ENCODE peak calls at places on chromosomes 4 and X, in eight cellular contexts. R, B, G, O, Z, I, K and V are unnamed samples. For H3K9me3, the result is how much of the 10 kb centered on the place peaks cover.

GRCh38 chrX:22135994-22136684 is 104.0 kb downstream of the PHEX start:
- DNase-seq in B (no peak), Z (peak), R (no peak), K (no peak), I (peak), G (no peak), O (no peak), V (no peak)

GRCh38 chrX:112769034-112769433 is 71.6 kb downstream of the AMOT start:
- DNase-seq in R (no peak), K (no peak), Z (peak), O (no peak), B (no peak), I (no peak), G (no peak), V (no peak)

GRCh38 chr4:116702949-116703348 is 382.4 kb downstream of the TRAM1L1 start:
- DNase-seq in O (no peak), I (no peak), K (peak), B (no peak), R (no peak), Z (no peak), G (no peak), V (no peak)

GRCh38 chrX:40174594-40175415 is 77.0 kb upstream of the BCOR start:
- DNase-seq in G (peak), O (peak), K (peak), I (peak), B (peak), Z (no peak), R (no peak), V (peak)

GRCh38 chrX:24963823-24964222 is 51.9 kb downstream of the ARX start:
- DNase-seq in B (no peak), R (no peak), Z (no peak), O (no peak), K (no peak), I (no peak), G (no peak), V (no peak)

GRCh38 chr4:145044341-145044740 is 53.7 kb downstream of the ANAPC10 start:
- DNase-seq in I (peak), G (no peak), R (no peak), K (no peak), Z (peak), O (no peak), B (no peak), V (no peak)

GRCh38 chrX:116239944-116240391 is 69.4 kb downstream of the AGTR2 start:
- DNase-seq in B (no peak), K (no peak), R (no peak), Z (no peak), G (no peak), O (no peak), I (no peak), V (no peak)

GRCh38 chr4:145736241-145736831 is 56.4 kb downstream of the C4orf51 start:
- DNase-seq in O (no peak), Z (no peak), R (no peak), I (no peak), K (no peak), B (no peak), G (no peak), V (peak)

GRCh38 chr4:34271479-34272355 is 1972.6 kb downstream of the ARAP2 start:
- DNase-seq in G (no peak), I (no peak), K (no peak), O (no peak), B (no peak), Z (no peak), R (no peak), V (no peak)
- H3K9me3 ChIP-seq in G (under half), I (under half), K (under half), O (under half), B (under half), Z (under half), R (under half), V (under half)

GRCh38 chrX:144738246-144738645 is 509.1 kb upstream of the SPANXN1 start:
- DNase-seq in K (no peak), G (no peak), R (no peak), I (no peak), B (no peak), Z (no peak), O (no peak), V (no peak)
- H3K9me3 ChIP-seq in K (under half), G (under half), R (under half), I (under half), B (under half), Z (under half), O (under half), V (under half)

GRCh38 chrX:144916785-144917184 is 330.5 kb upstream of the SPANXN1 start:
- DNase-seq in K (no peak), B (no peak), G (no peak), O (no peak), R (no peak), I (no peak), Z (no peak), V (no peak)
- H3K9me3 ChIP-seq in K (under half), B (under half), G (under half), O (under half), R (under half), I (under half), Z (under half), V (under half)

GRCh38 chr4:142660728-142661127 is 185.4 kb downstream of the INPP4B start:
- DNase-seq in R (no peak), Z (no peak), G (no peak), I (no peak), O (no peak), K (peak), B (no peak), V (no peak)

GRCh38 chr4:142656178-142656577 is 189.9 kb downstream of the INPP4B start:
- DNase-seq in I (peak), K (no peak), B (no peak), O (no peak), R (peak), G (no peak), Z (no peak), V (no peak)
- H3K9me3 ChIP-seq in I (half or more), K (under half), B (under half), O (half or more), R (half or more), G (under half), Z (under half), V (under half)

DNA sequence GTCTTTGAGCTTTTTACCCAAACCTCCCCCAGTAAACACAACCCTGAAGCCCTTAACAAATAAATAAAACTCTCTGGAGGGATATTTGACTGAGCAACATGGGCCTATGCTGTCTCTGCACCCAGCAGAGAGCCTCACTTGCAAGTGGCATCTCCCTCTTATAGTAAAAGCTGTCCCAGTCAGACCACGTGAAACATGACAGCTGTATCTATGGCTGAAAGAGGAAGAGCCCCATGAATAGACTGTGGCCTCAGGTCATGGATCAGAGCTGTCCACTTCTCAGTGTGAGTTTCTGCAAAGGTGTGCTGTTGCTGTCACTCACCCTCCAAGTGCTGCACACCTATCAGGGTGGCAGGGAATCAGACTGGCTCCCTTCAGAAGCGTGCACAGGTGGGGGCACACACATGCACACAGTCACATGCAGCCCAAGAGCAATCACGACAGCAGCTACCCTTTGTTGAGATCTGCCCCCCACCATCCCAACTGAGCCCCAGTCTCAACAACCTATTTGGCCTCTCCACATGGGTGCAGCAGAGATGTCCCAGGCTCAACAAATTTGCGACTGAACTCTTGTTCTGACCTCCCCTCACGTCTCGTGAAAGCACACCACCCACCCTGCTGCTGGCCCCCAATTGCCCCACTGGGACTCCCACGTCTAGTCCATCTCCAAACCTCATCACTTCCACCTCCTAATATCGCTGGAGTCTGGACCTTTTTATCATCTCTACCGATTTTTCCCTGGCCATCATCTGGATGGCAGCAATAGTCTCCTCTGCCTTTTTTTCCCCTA is 45.6 kb downstream of the NAT8L start:
- DNase-seq in K (no peak), B (no peak), I (no peak), R (no peak), O (no peak), Z (no peak), G (no peak), V (no peak)
- H3K9me3 ChIP-seq in K (under half), B (under half), I (under half), R (under half), O (under half), Z (under half), G (under half), V (under half)

GRCh38 chrX:80812176-80812575 is 2.5 kb upstream of the BRWD3 start:
- DNase-seq in B (peak), O (no peak), Z (peak), R (no peak), G (peak), I (peak), K (peak), V (no peak)
- H3K9me3 ChIP-seq in B (under half), O (under half), Z (under half), R (under half), G (under half), I (under half), K (under half), V (under half)

GRCh38 chrX:56288607-56289006 is 56.5 kb downstream of the KLF8 start:
- DNase-seq in Z (no peak), G (no peak), B (no peak), I (no peak), O (no peak), R (no peak), K (no peak), V (no peak)
- H3K9me3 ChIP-seq in Z (under half), G (under half), B (under half), I (under half), O (under half), R (under half), K (under half), V (under half)

GRCh38 chr4:133151301-133151680 is 2.2 kb downstream of the PCDH10 start:
- DNase-seq in I (peak), B (no peak), K (no peak), O (no peak), G (no peak), R (no peak), Z (no peak), V (no peak)
- H3K9me3 ChIP-seq in I (under half), B (under half), K (under half), O (under half), G (under half), R (under half), Z (under half), V (under half)

DNA sequence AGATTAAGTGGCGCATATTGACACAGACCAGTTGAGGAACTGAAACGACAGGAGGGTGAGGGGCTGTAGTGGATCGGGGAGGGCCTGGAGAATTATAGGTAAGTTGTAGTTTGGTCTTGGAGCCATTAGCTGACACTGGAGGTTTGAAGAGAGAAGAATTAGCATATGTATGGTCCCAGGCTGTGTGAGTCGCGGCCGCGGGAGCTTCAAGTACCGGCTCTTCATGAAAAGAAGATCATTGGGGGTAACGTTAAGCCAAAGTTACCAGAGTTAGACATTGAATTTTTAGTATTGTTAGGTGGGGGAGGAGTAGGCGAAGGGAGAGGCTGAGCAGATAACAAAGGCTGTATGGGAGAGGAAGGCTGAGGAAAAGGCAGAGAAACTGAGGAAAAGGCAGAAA is 56.5 kb downstream of the ZNF674 start:
- DNase-seq in Z (no peak), B (no peak), R (no peak), K (peak), I (no peak), O (no peak), G (no peak), V (no peak)
- H3K9me3 ChIP-seq in Z (under half), B (under half), R (under half), K (under half), I (half or more), O (under half), G (under half), V (under half)